ENCODE peak calls at places on chromosomes 11 and 22, in four cellular contexts. E is testis, H is A549, X is endothelial cell of umbilical vein. D is an unnamed sample.

GRCh38 chr11:86212212-86212611 is 32.3 kb upstream of the EED start:
- DNase-seq in X (no peak), H (no peak), E (no peak), D (no peak)

GRCh38 chr11:2929511-2929879 is 275 bp upstream of the PHLDA2 start:
- DNase-seq in H (peak; percentile 81), E (no peak), X (peak; percentile 68), D (peak; percentile 92)

GRCh38 chr11:103257360-103257759 is 148.1 kb downstream of the DYNC2H1 start:
- DNase-seq in H (peak; percentile 44), E (no peak), X (peak; percentile 60), D (no peak)

GRCh38 chr11:115134886-115135285 is 369.3 kb downstream of the CADM1 start:
- DNase-seq in E (no peak), H (no peak), X (no peak), D (no peak)

GRCh38 chr11:86486261-86487030 is 111.8 kb downstream of the CCDC81 start:
- DNase-seq in X (no peak), E (no peak), H (no peak), D (no peak)

GRCh38 chr22:48335442-48336139 is 1492.1 kb downstream of the BRD1 start:
- DNase-seq in X (no peak), H (peak; percentile 75), E (no peak), D (no peak)

GRCh38 chr22:36860821-36861659 is at the start of gene NCF4:
- DNase-seq in X (no peak), E (peak; percentile 58), H (no peak), D (no peak)

GRCh38 chr11:8268530-8269461 is 5.1 kb upstream of the LMO1 start:
- DNase-seq in E (no peak), X (no peak), H (no peak), D (no peak)

GRCh38 chr11:995752-996420 is 40.6 kb downstream of the MUC6 start:
- DNase-seq in X (no peak), E (peak; percentile 72), H (no peak), D (no peak)

GRCh38 chr11:122202951-122203456 is 87.0 kb upstream of the BLID start:
- DNase-seq in H (peak; percentile 64), X (no peak), E (peak; percentile 79), D (peak; percentile 93)

GRCh38 chr11:65903068-65903481 is 2.9 kb upstream of the FOSL1 start:
- DNase-seq in E (no peak), X (no peak), H (peak; percentile 90), D (peak; percentile 81)

GRCh38 chr22:44574057-44574456 is 76.0 kb upstream of the RTL6 start:
- DNase-seq in H (peak; percentile 76), X (peak; percentile 24), E (peak; percentile 63), D (no peak)

GRCh38 chr11:130964393-130964792 is 48.1 kb upstream of the SNX19 start:
- DNase-seq in X (no peak), E (no peak), H (no peak), D (no peak)

GRCh38 chr11:66478823-66479740 is 1.2 kb upstream of the DPP3 start:
- DNase-seq in E (peak; percentile 30), X (peak; percentile 37), H (peak; percentile 44), D (no peak)

GRCh38 chr11:2092956-2093412 is 46.2 kb downstream of the IGF2 start:
- DNase-seq in X (no peak), H (no peak), E (peak; percentile 60), D (no peak)

GRCh38 chr11:32279672-32280071 is 155.7 kb downstream of the WT1 start:
- DNase-seq in X (no peak), H (no peak), E (no peak), D (no peak)

GRCh38 chr11:134033696-134034491 is 35.0 kb upstream of the JAM3 start:
- DNase-seq in E (peak; percentile 93), X (peak; percentile 75), H (peak; percentile 42), D (no peak)

GRCh38 chr11:77195071-77195705 is 67.1 kb downstream of the MYO7A start:
- DNase-seq in E (no peak), H (no peak), X (no peak), D (no peak)

GRCh38 chr11:29518389-29519174 is 498.2 kb downstream of the KCNA4 start:
- DNase-seq in X (no peak), H (peak; percentile 26), E (peak; percentile 18), D (no peak)

GRCh38 chr11:116281173-116282160 is 491.3 kb downstream of the BUD13 start:
- DNase-seq in H (no peak), E (no peak), X (no peak), D (no peak)
- TF ChIP-seq CTCF in H (no peak), E (no peak), X (no peak), D (no peak)

GRCh38 chr11:44849424-44849823 is 101.3 kb downstream of the TP53I11 start:
- DNase-seq in H (no peak), X (no peak), E (no peak), D (no peak)
- TF ChIP-seq CTCF in H (no peak), X (no peak), E (no peak), D (no peak)

GRCh38 chr11:58796333-58797049 is 48.0 kb downstream of the GLYATL2 start:
- DNase-seq in H (no peak), X (no peak), E (no peak), D (no peak)
- TF ChIP-seq CTCF in H (no peak), X (no peak), E (no peak), D (no peak)

GRCh38 chr11:101428918-101429317 is 154.9 kb downstream of the TRPC6 start:
- DNase-seq in H (peak; percentile 46), E (no peak), X (no peak), D (no peak)
- TF ChIP-seq CTCF in H (peak; percentile 47), E (no peak), X (no peak), D (peak; percentile 62)

GRCh38 chr11:71343828-71344400 is 91.5 kb upstream of the SHANK2 start:
- DNase-seq in E (no peak), H (no peak), X (no peak), D (no peak)
- TF ChIP-seq CTCF in E (no peak), H (peak; percentile 6), X (no peak), D (no peak)

D was measured in osteocyte.